ENCODE peak calls at places on chromosome X, in eight cellular contexts. S is fibroblast of the aortic adventitia, G is kidney, Y is lower leg skin, V is cardiac muscle cell, P is endodermal cell, W is tibial artery, I is right lobe of liver. K is an unnamed sample.

GRCh38 chrX:153634236-153634635 is 12.8 kb upstream of the DUSP9 start:
- DNase-seq in S (no peak), G (no peak), P (peak; percentile 23), W (no peak), I (no peak), Y (no peak), V (no peak), K (no peak)

GRCh38 chrX:31070057-31070468 is 1.8 kb downstream of the FTHL17 start:
- DNase-seq in P (no peak), G (no peak), Y (no peak), V (no peak), S (no peak), I (no peak), W (no peak), K (no peak)

GRCh38 chrX:132216283-132216682 is 3.0 kb downstream of the RAP2C start:
- DNase-seq in I (no peak), G (no peak), V (peak; percentile 3), P (no peak), Y (no peak), W (no peak), S (peak; percentile 13), K (no peak)

GRCh38 chrX:63428348-63428747 is 77.2 kb upstream of the SPIN4 start:
- DNase-seq in W (no peak), V (no peak), I (no peak), Y (no peak), P (no peak), G (no peak), S (no peak), K (peak; percentile 54)

GRCh38 chrX:56986138-56986537 is 9.2 kb downstream of the SPIN3 start:
- DNase-seq in G (no peak), I (no peak), V (no peak), Y (no peak), P (no peak), S (no peak), W (no peak), K (no peak)

GRCh38 chrX:108036298-108036973 is 8.4 kb upstream of the VSIG1 start:
- DNase-seq in W (no peak), G (no peak), P (no peak), Y (no peak), I (no peak), V (peak; percentile 78), S (peak; percentile 85), K (peak; percentile 89)

GRCh38 chrX:120251471-120252011 is 929 bp downstream of the ZBTB33 start:
- DNase-seq in V (peak; percentile 46), G (no peak), I (peak; percentile 53), P (peak; percentile 51), W (no peak), S (peak; percentile 32), Y (no peak), K (peak; percentile 5)

GRCh38 chrX:42090395-42090794 is 167.0 kb upstream of the CASK start:
- DNase-seq in P (no peak), G (no peak), W (no peak), S (no peak), V (no peak), Y (no peak), I (no peak), K (no peak)

GRCh38 chrX:397575-397974 is 10.9 kb upstream of the PPP2R3B start:
- DNase-seq in I (no peak), W (no peak), G (no peak), P (peak; percentile 76), S (peak; percentile 33), V (peak; percentile 65), Y (no peak), K (no peak)

GRCh38 chrX:133493366-133493765 is 78.1 kb upstream of the GPC4 start:
- DNase-seq in I (no peak), G (no peak), P (no peak), Y (peak; percentile 62), S (no peak), W (no peak), V (no peak), K (no peak)

GRCh38 chrX:47169273-47169672 is 24.3 kb downstream of the RBM10 start:
- DNase-seq in P (no peak), V (no peak), G (peak; percentile 58), S (no peak), I (no peak), Y (peak; percentile 77), W (no peak), K (no peak)

GRCh38 chrX:103063191-103063845 is 653 bp downstream of the BEX1 start:
- DNase-seq in W (no peak), S (peak; percentile 39), Y (no peak), V (peak; percentile 54), I (no peak), P (peak; percentile 81), G (peak; percentile 58), K (peak; percentile 2)

GRCh38 chrX:52870041-52870440 is 2.2 kb upstream of the XAGE3 start:
- DNase-seq in I (no peak), S (peak; percentile 1), Y (no peak), G (no peak), P (no peak), V (no peak), W (no peak), K (no peak)

GRCh38 chrX:13051529-13052172 is 7.2 kb upstream of the FAM9C start:
- DNase-seq in I (no peak), V (peak; percentile 57), P (no peak), G (no peak), W (no peak), Y (no peak), S (peak; percentile 24), K (no peak)

GRCh38 chrX:14864626-14865025 is 8.2 kb downstream of the FANCB start:
- DNase-seq in S (peak; percentile 29), Y (no peak), G (no peak), V (peak; percentile 14), W (no peak), I (no peak), P (no peak), K (no peak)

GRCh38 chrX:110012818-110013484 is 10.0 kb downstream of the TMEM164 start:
- DNase-seq in W (no peak), I (no peak), G (no peak), V (no peak), P (no peak), S (no peak), Y (no peak), K (no peak)

GRCh38 chrX:138710311-138710791 is 1.2 kb downstream of the FGF13 start:
- DNase-seq in P (peak; percentile 57), S (no peak), I (no peak), W (no peak), Y (peak; percentile 82), V (no peak), G (peak; percentile 59), K (no peak)

GRCh38 chrX:65723706-65724105 is 56.3 kb downstream of the MSN start:
- DNase-seq in W (no peak), S (no peak), Y (no peak), I (no peak), V (peak; percentile 18), P (no peak), G (no peak), K (no peak)

DNA sequence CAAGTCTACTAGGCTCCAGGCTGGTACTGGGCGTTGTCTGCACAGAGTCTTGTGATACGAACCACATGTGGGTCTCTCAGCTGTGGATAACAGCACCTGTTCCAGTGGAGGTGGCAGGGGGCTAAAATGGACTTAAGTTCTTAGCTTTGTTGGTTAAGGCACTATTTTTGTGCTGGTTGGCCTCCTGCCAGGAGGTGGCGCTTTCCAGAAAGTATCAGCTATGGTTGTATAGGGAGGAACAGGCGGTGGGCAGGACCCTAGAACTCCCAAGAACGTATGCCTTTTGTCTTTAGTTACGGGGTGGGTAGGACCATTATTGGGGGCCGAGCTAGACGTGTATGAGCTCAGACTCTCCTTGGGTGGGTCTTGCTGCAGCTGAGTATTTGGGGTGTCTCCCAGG is 1138.4 kb downstream of the PCDH19 start:
- DNase-seq in P (peak; percentile 75), I (no peak), S (no peak), V (no peak), Y (no peak), G (no peak), W (peak; percentile 15), K (no peak)
- TF ChIP-seq CTCF in P (peak; percentile 42), I (no peak), S (no peak), V (no peak), Y (no peak), G (no peak), W (no peak), K (no peak)

GRCh38 chrX:21374163-21374993 is at the start of gene CNKSR2:
- DNase-seq in Y (no peak), P (peak; percentile 93), G (peak; percentile 65), S (peak; percentile 3), I (peak; percentile 79), V (peak; percentile 10), W (peak; percentile 18), K (no peak)

GRCh38 chrX:21376636-21377035 is 2.4 kb downstream of the CNKSR2 start:
- DNase-seq in G (no peak), Y (no peak), S (no peak), W (no peak), P (no peak), V (no peak), I (no peak), K (no peak)

GRCh38 chrX:21373637-21374162 is 518 bp upstream of the CNKSR2 start:
- DNase-seq in W (no peak), V (no peak), I (peak; percentile 41), S (no peak), P (no peak), G (peak; percentile 75), Y (no peak), K (no peak)

GRCh38 chrX:21374994-21375794 is 976 bp downstream of the CNKSR2 start:
- DNase-seq in P (peak; percentile 58), I (no peak), G (peak; percentile 68), V (no peak), W (no peak), Y (no peak), S (no peak), K (no peak)

GRCh38 chrX:21375795-21376069 is 1.5 kb downstream of the CNKSR2 start:
- DNase-seq in V (no peak), P (peak; percentile 48), G (no peak), W (no peak), S (no peak), I (no peak), Y (no peak), K (no peak)
- TF ChIP-seq CTCF in V (no peak), P (peak; percentile 72), G (no peak), W (no peak), S (no peak), I (no peak), Y (no peak), K (no peak)

GRCh38 chrX:151174581-151175282 is 1.7 kb upstream of the GPR50 start:
- DNase-seq in G (no peak), V (no peak), S (no peak), P (peak; percentile 86), W (no peak), I (no peak), Y (no peak), K (no peak)
- TF ChIP-seq CTCF in G (no peak), V (no peak), S (no peak), P (peak; percentile 68), W (no peak), I (no peak), Y (no peak), K (no peak)

DNA sequence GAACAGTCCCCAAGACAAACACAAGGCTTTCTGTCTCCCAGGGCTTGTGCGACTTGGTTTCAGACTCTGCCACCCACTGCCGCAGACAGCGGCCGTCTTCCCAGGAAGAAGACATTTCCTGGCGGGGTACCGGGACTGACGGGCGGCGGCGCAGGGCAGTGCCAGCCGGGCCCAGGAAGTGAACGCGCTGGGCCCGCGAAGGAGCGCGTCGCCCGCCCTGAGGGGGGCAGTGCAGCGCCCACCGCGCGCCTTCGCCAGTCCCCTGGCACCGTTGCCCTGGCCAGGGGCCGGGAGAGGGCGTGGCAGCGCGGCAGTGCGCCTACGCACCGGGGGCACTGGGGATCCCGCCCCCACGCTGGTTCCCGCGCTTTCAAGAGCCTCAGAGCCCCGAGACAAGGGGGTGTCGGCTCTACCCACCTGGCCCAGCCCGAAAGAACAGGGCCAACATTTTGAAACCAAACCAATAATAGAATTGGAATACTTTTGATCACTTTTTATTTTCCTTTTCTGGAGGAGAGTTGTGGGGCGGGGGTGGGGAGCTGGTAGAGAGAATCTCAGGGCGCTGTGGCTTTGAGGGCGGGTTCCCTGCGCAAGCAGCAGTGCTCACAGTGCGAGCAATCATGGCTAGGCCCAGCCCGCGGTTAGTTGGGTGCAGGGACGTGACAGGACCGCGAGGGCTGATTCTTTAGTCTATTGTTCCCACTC is 23.6 kb upstream of the APLN start:
- DNase-seq in I (peak; percentile 49), P (no peak), Y (no peak), G (peak; percentile 78), S (no peak), W (no peak), V (no peak), K (no peak)
- TF ChIP-seq CTCF in I (peak; percentile 27), P (peak; percentile 48), Y (no peak), G (no peak), S (no peak), W (peak; percentile 40), V (peak; percentile 24), K (peak; percentile 45)